ENCODE peak calls at places on chromosome 14, in seven cellular contexts. W is CD8-positive, alpha-beta T cell; M is tibial artery; G is RWPE1; Q is uterus; P is hepatocyte; H is heart right ventricle. Z is an unnamed sample.

GRCh38 chr14:91323671-91324605 is 79.4 kb upstream of the GPR68 start:
- DNase-seq in W (peak), M (peak), G (peak), Q (peak), P (peak), H (peak), Z (peak)

GRCh38 chr14:101875041-101875725 is 89.2 kb upstream of the DYNC1H1 start:
- DNase-seq in W (no peak), M (no peak), G (no peak), Q (no peak), P (no peak), H (no peak), Z (no peak)

GRCh38 chr14:100532154-100532915 is 54.9 kb downstream of the BEGAIN start:
- DNase-seq in W (peak), M (peak), G (no peak), Q (peak), P (no peak), H (peak), Z (peak)

GRCh38 chr14:101347893-101348777 is 213.2 kb upstream of the DIO3 start:
- DNase-seq in W (no peak), M (no peak), G (no peak), Q (no peak), P (no peak), H (no peak), Z (no peak)

GRCh38 chr14:20978687-20979086 is 11.1 kb upstream of the METTL17 start:
- DNase-seq in W (no peak), M (no peak), G (no peak), Q (no peak), P (no peak), H (no peak), Z (no peak)

GRCh38 chr14:89269404-89269803 is 147.6 kb downstream of the FOXN3 start:
- DNase-seq in W (no peak), M (no peak), G (no peak), Q (no peak), P (no peak), H (no peak), Z (no peak)

GRCh38 chr14:103033744-103034143 is 23.6 kb downstream of the CDC42BPB start:
- DNase-seq in W (no peak), M (no peak), G (no peak), Q (no peak), P (peak), H (no peak), Z (no peak)

GRCh38 chr14:65745396-65746190 is 333.1 kb downstream of the FUT8 start:
- DNase-seq in W (no peak), M (no peak), G (no peak), Q (no peak), P (no peak), H (no peak), Z (no peak)

GRCh38 chr14:83300454-83301064 is 1766.9 kb upstream of the SEL1L start:
- DNase-seq in W (no peak), M (no peak), G (peak), Q (no peak), P (peak), H (no peak), Z (no peak)

GRCh38 chr14:104292084-104292970 is 153.9 kb downstream of the KIF26A start:
- DNase-seq in W (no peak), M (no peak), G (no peak), Q (no peak), P (no peak), H (no peak), Z (peak)

GRCh38 chr14:23531391-23531790 is 20.2 kb downstream of the ZFHX2 start:
- DNase-seq in W (no peak), M (no peak), G (no peak), Q (no peak), P (no peak), H (no peak), Z (peak)

GRCh38 chr14:58817846-58818245 is 180.1 kb downstream of the DACT1 start:
- DNase-seq in W (no peak), M (no peak), G (no peak), Q (no peak), P (no peak), H (no peak), Z (no peak)

GRCh38 chr14:79418649-79419415 is 792.5 kb downstream of the DIO2 start:
- DNase-seq in W (no peak), M (no peak), G (no peak), Q (no peak), P (no peak), H (no peak), Z (no peak)

GRCh38 chr14:90677484-90678045 is 138.7 kb downstream of the TTC7B start:
- DNase-seq in W (no peak), M (no peak), G (peak), Q (no peak), P (peak), H (no peak), Z (no peak)

GRCh38 chr14:50452285-50452684 is 55.6 kb upstream of the CDKL1 start:
- DNase-seq in W (no peak), M (no peak), G (no peak), Q (no peak), P (peak), H (no peak), Z (no peak)

GRCh38 chr14:70281938-70282337 is 77.5 kb downstream of the COX16 start:
- DNase-seq in W (no peak), M (no peak), G (no peak), Q (no peak), P (peak), H (no peak), Z (no peak)

GRCh38 chr14:50000215-50001145 is 107.6 kb downstream of the ARF6 start:
- DNase-seq in W (peak), M (peak), G (peak), Q (peak), P (peak), H (peak), Z (peak)

GRCh38 chr14:58752782-58753181 is 115.0 kb downstream of the DACT1 start:
- DNase-seq in W (no peak), M (peak), G (peak), Q (peak), P (no peak), H (peak), Z (peak)

GRCh38 chr14:88535149-88535548 is 19.7 kb downstream of the PTPN21 start:
- DNase-seq in W (no peak), M (no peak), G (no peak), Q (no peak), P (peak), H (no peak), Z (no peak)

GRCh38 chr14:93902619-93903307 is 24.4 kb upstream of the FAM181A start:
- DNase-seq in W (no peak), M (no peak), G (no peak), Q (no peak), P (no peak), H (no peak), Z (no peak)

GRCh38 chr14:92785601-92786426 is 8.3 kb upstream of the GOLGA5 start:
- DNase-seq in W (no peak), M (no peak), G (peak), Q (peak), P (peak), H (peak), Z (no peak)

GRCh38 chr14:75568141-75568540 is 10.3 kb upstream of the FLVCR2 start:
- DNase-seq in W (no peak), M (no peak), G (no peak), Q (no peak), P (no peak), H (no peak), Z (no peak)

GRCh38 chr14:24398943-24399801 is at the start of gene NYNRIN:
- DNase-seq in W (peak), M (peak), G (no peak), Q (peak), P (peak), H (no peak), Z (peak)

GRCh38 chr14:22118894-22119477 is 445.4 kb upstream of the OR4E1 start:
- DNase-seq in W (no peak), M (no peak), G (no peak), Q (no peak), P (no peak), H (no peak), Z (no peak)

GRCh38 chr14:22124071-22124613 is 450.5 kb upstream of the OR4E1 start:
- DNase-seq in W (no peak), M (no peak), G (no peak), Q (no peak), P (no peak), H (no peak), Z (no peak)

GRCh38 chr14:22123188-22123560 is 449.6 kb upstream of the OR4E1 start:
- DNase-seq in W (no peak), M (no peak), G (no peak), Q (no peak), P (no peak), H (no peak), Z (no peak)

DNA sequence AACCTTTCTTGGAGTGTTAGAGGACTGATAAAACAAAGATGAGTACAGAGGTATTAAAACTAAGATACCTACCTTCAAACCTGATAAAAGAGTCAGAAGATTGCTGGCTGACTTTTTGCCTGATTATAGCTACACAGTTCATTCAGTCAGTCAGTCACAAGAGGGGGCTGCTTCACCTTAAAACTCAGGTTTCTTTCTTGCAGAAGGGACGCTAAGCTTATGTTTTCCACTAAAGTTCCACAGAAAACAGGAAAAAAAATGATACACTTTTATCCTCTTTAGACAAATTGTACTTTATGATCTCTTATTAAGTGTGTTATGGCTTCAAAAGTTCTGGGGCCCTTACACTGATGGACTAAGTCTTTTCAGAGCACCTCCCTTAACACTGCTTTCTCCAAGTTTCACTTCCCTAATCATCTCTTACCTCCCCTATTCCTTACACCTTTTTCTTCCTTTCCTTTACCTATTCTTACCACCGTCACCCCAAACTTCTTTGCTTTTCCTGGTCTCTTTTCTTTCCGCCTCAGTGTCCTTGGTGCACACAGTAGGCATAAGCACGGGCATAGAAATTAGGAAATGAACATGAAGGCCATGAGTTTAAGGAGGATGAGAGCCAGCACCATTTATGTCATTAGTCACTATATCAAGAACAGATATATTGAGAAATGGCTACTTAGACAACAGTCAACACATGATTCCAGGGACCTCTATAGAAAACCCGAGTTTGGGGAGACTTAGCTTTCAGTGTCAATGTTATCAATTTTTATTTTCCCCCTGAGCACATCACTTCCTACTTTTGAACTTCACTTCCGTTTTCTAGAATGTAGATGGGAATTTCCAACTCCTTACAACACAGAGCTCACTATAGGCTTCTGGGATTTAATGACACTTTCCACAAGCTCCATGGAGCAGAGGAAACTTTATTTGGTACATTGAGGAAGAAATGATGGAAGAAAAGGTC is 448.9 kb upstream of the OR4E1 start:
- DNase-seq in W (no peak), M (no peak), G (no peak), Q (no peak), P (peak), H (no peak), Z (no peak)
- TF ChIP-seq CTCF in W (peak), M (no peak), G (no peak), Q (no peak), P (peak), H (no peak), Z (no peak)

GRCh38 chr14:98906123-98906995 is 365.6 kb downstream of the BCL11B start:
- DNase-seq in W (no peak), M (no peak), G (peak), Q (no peak), P (peak), H (no peak), Z (no peak)
- H3K27ac ChIP-seq in W (no peak), M (no peak), G (peak), Q (no peak), P (peak), H (no peak), Z (no peak)

DNA sequence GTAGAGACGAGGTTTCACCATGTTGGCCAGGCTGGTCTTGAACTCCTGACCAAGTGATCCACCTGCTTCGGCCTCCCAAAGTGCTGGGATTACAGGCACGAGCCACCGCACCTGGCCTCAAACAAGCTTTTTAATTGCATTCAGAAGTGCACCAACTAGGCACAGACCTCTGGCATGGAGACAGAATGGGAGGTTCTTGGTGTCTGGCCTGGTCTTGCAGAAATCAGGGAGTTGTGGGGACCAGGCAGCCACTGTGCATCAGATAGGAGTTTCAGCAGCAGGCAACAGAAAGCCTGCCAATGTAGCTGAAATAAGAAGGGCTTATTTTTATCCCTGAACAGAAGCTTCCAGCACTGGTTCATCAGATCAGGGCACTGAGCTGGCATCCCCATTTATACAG is 22.2 kb upstream of the TCL1B start:
- DNase-seq in W (no peak), M (no peak), G (no peak), Q (no peak), P (no peak), H (no peak), Z (no peak)
- TF ChIP-seq CTCF in W (no peak), M (no peak), G (no peak), Q (no peak), P (no peak), H (no peak), Z (no peak)

GRCh38 chr14:34330846-34331245 is 131.2 kb downstream of the SPTSSA start:
- DNase-seq in W (no peak), M (no peak), G (no peak), Q (no peak), P (no peak), H (no peak), Z (no peak)

GRCh38 chr14:34328178-34328577 is 133.9 kb downstream of the SPTSSA start:
- DNase-seq in W (no peak), M (no peak), G (no peak), Q (no peak), P (no peak), H (no peak), Z (no peak)

GRCh38 chr14:34334329-34334728 is 127.7 kb downstream of the SPTSSA start:
- DNase-seq in W (no peak), M (no peak), G (no peak), Q (no peak), P (no peak), H (peak), Z (no peak)

GRCh38 chr14:34329281-34329680 is 132.8 kb downstream of the SPTSSA start:
- DNase-seq in W (no peak), M (no peak), G (no peak), Q (no peak), P (no peak), H (no peak), Z (no peak)

GRCh38 chr14:34331728-34332623 is 130.1 kb downstream of the SPTSSA start:
- DNase-seq in W (peak), M (peak), G (peak), Q (peak), P (peak), H (peak), Z (peak)
- H3K27ac ChIP-seq in W (no peak), M (no peak), G (peak), Q (no peak), P (peak), H (no peak), Z (no peak)

DNA sequence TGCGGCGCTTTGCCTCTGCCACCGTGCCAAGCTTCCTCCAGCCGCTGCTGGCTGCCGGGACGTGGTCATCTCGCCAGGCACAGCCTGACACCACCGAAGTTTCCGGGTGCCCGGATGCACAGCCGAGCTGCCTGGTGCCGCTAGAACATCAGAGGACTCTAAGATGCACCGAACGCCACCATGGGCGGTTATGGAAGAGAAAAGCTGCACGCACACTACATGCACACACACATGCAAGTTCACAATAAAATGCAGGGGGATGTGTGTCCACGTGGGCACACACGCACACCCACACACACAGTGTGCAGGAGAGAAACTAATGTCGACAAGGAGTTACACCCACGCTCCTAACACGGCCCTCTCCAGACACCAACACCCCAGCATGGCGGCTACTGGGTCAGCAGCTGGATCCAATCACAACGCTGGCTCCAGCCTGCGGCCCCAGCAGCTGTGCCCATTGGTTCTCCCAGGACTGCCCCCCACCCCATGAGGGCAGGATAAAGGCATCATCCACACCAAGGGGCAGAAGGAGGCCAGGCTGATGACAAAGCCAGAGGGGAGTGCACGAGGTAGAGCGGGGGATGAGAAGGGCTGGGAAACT is 82.7 kb downstream of the BCL11B start:
- DNase-seq in W (peak), M (no peak), G (no peak), Q (no peak), P (no peak), H (no peak), Z (no peak)
- TF ChIP-seq CTCF in W (no peak), M (no peak), G (no peak), Q (no peak), P (no peak), H (no peak), Z (no peak)

GRCh38 chr14:48628870-48629269 is 953.5 kb upstream of the MDGA2 start:
- DNase-seq in W (no peak), M (no peak), G (no peak), Q (no peak), P (no peak), H (no peak), Z (no peak)
- H3K27ac ChIP-seq in W (no peak), M (no peak), G (no peak), Q (no peak), P (no peak), H (no peak), Z (no peak)

GRCh38 chr14:55077691-55078151 is 26.3 kb downstream of the MAPK1IP1L start:
- DNase-seq in W (no peak), M (no peak), G (peak), Q (no peak), P (peak), H (no peak), Z (no peak)

GRCh38 chr14:55073856-55074255 is 22.4 kb downstream of the MAPK1IP1L start:
- DNase-seq in W (no peak), M (no peak), G (no peak), Q (no peak), P (no peak), H (no peak), Z (no peak)

GRCh38 chr14:55074662-55075061 is 23.2 kb downstream of the MAPK1IP1L start:
- DNase-seq in W (no peak), M (no peak), G (no peak), Q (no peak), P (no peak), H (no peak), Z (no peak)

GRCh38 chr14:55075628-55076027 is 24.2 kb downstream of the MAPK1IP1L start:
- DNase-seq in W (no peak), M (no peak), G (no peak), Q (no peak), P (no peak), H (no peak), Z (no peak)

DNA sequence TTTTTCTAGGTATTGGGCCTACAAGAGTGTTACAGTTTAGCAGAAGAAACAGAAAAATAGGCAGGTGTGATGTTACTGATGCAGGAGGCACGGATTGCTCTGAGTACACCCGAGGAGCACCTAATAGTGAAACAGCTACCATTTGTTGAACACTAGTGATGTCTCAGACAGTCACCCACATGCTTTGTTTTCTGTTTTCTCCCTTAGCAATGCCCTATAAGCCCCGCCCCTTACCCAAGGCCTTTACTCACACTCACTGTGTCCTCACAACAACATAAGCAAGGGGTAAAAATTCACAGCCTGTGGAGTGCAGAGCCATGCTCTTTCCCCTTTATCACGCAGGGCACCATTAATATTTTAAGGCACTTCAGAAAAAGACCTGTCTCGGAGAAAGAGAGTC is 25.7 kb downstream of the MAPK1IP1L start:
- DNase-seq in W (no peak), M (no peak), G (peak), Q (no peak), P (peak), H (no peak), Z (no peak)
- TF ChIP-seq CTCF in W (no peak), M (no peak), G (no peak), Q (no peak), P (no peak), H (no peak), Z (no peak)

GRCh38 chr14:35336171-35337073 is 44.2 kb downstream of the PSMA6 start:
- DNase-seq in W (no peak), M (peak), G (peak), Q (peak), P (peak), H (peak), Z (peak)
- H3K27ac ChIP-seq in W (no peak), M (peak), G (peak), Q (peak), P (peak), H (peak), Z (peak)

DNA sequence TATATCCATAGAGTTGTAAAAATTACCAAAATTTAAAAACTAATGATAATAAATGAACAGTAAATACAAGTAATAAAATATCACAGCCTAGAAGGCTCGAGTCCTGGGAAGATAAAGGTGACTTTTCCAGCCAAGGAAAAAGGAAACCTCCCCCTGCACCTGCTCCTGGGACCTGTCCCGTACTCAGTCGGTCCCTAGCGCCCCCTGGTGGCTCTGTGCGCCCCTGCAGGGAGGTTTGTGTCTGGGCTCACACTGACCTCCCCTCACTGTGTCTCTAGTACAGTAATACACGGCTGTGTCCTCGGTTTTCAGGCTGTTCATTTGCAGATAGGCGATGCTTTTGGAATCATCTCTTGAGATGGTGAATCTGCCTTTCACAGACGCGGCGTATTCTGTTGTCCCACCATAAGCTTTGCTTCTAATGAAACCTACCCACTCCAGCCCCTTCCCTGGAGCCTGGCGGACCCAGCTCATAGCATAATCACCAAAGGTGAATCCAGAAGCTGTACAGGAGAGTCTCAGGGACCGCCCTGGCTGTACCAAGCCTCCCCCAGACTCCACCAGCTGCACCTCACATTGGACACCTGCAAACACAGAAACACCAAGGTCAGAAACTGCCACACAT is 1030.4 kb downstream of the TMEM121 start:
- DNase-seq in W (peak), M (no peak), G (peak), Q (no peak), P (no peak), H (no peak), Z (peak)
- TF ChIP-seq CTCF in W (peak), M (peak), G (peak), Q (no peak), P (no peak), H (peak), Z (peak)

GRCh38 chr14:95496111-95496681 is 20.3 kb downstream of the SYNE3 start:
- DNase-seq in W (no peak), M (peak), G (no peak), Q (no peak), P (no peak), H (no peak), Z (no peak)
- H3K27ac ChIP-seq in W (peak), M (peak), G (no peak), Q (peak), P (peak), H (peak), Z (peak)